ENCODE peak calls at places on chromosomes 12 and 14, in six cellular contexts. N is GM13977, U is left ventricle myocardium inferior, S is T-helper 17 cell, H is T-helper 1 cell, Z is substantia nigra. T is an unnamed sample.

GRCh38 chr12:101238806-101239329 is 28.8 kb upstream of the SLC5A8 start:
- DNase-seq in N (no peak), S (no peak), U (no peak), Z (no peak), H (no peak), T (no peak)

GRCh38 chr12:104520242-104520900 is 63.6 kb downstream of the CHST11 start:
- DNase-seq in Z (no peak), N (no peak), U (no peak), H (no peak), S (no peak), T (no peak)

GRCh38 chr14:85575617-85575898 is 45.6 kb downstream of the FLRT2 start:
- DNase-seq in N (no peak), S (no peak), U (no peak), H (no peak), Z (no peak), T (no peak)

GRCh38 chr12:16588812-16589211 is 17.1 kb downstream of the LMO3 start:
- DNase-seq in Z (no peak), U (no peak), H (no peak), S (no peak), N (no peak), T (no peak)

GRCh38 chr12:95231190-95231589 is 13.6 kb downstream of the VEZT start:
- DNase-seq in U (no peak), H (no peak), S (no peak), Z (no peak), N (no peak), T (no peak)

GRCh38 chr14:89915114-89915878 is 39.2 kb downstream of the EFCAB11 start:
- DNase-seq in S (peak), U (peak), Z (peak), N (peak), H (peak), T (peak)

GRCh38 chr14:49852351-49853157 is at the start of gene NEMF:
- DNase-seq in N (peak), H (peak), S (peak), Z (peak), U (peak), T (peak)

GRCh38 chr12:91893476-91893875 is 252.2 kb downstream of the BTG1 start:
- DNase-seq in U (no peak), Z (no peak), H (no peak), N (no peak), S (no peak), T (no peak)

GRCh38 chr12:58314610-58315009 is 373.2 kb downstream of the ATP23 start:
- DNase-seq in N (no peak), H (no peak), U (no peak), S (no peak), Z (no peak), T (no peak)

GRCh38 chr14:95222151-95222631 is 64.9 kb upstream of the DICER1 start:
- DNase-seq in N (no peak), H (no peak), Z (no peak), S (no peak), U (no peak), T (no peak)

GRCh38 chr14:68397827-68398226 is 395.0 kb downstream of the ZFP36L1 start:
- DNase-seq in U (no peak), N (no peak), S (no peak), H (no peak), Z (no peak), T (no peak)

GRCh38 chr14:104355949-104356737 is 217.8 kb downstream of the KIF26A start:
- DNase-seq in U (no peak), S (no peak), N (no peak), Z (no peak), H (no peak), T (no peak)

GRCh38 chr12:6284273-6284672 is 26.2 kb upstream of the PLEKHG6 start:
- DNase-seq in H (no peak), N (no peak), S (no peak), Z (no peak), U (no peak), T (no peak)

GRCh38 chr12:84842406-84843013 is 70.1 kb downstream of the SLC6A15 start:
- DNase-seq in N (peak), H (peak), S (no peak), Z (no peak), U (no peak), T (peak)

GRCh38 chr12:131808744-131809371 is 19.3 kb upstream of the MMP17 start:
- DNase-seq in Z (no peak), H (peak), N (peak), S (no peak), U (peak), T (peak)

GRCh38 chr14:23299986-23300686 is 2.5 kb downstream of the PPP1R3E start:
- DNase-seq in N (no peak), S (no peak), H (no peak), Z (no peak), U (no peak), T (no peak)

GRCh38 chr12:2422591-2422990 is 369.8 kb downstream of the CACNA1C start:
- DNase-seq in Z (no peak), H (no peak), N (no peak), S (no peak), U (no peak), T (no peak)

GRCh38 chr12:47356129-47356622 is 276.4 kb upstream of the AMIGO2 start:
- DNase-seq in N (peak), Z (no peak), U (no peak), H (peak), S (no peak), T (peak)

GRCh38 chr14:104135121-104135903 is 3.1 kb upstream of the KIF26A start:
- DNase-seq in U (peak), Z (no peak), S (no peak), H (no peak), N (no peak), T (no peak)

GRCh38 chr12:90995041-90995440 is 9.7 kb downstream of the EPYC start:
- DNase-seq in U (no peak), N (no peak), Z (no peak), S (no peak), H (no peak), T (no peak)

GRCh38 chr12:52417742-52418141 is 11.6 kb upstream of the KRT82 start:
- DNase-seq in U (no peak), H (no peak), N (no peak), S (no peak), Z (no peak), T (no peak)

GRCh38 chr14:53273671-53274072 is 120.5 kb upstream of the DDHD1 start:
- DNase-seq in S (no peak), U (peak), H (no peak), Z (no peak), N (no peak), T (no peak)